ENCODE peak calls at places on chromosomes 7 and 10, in five cellular contexts. One of them, this sample, is unnamed.

GRCh38 chr7:22008683-22009082 is 63.0 kb upstream of the CDCA7L start:
- DNase-seq in epithelial cell of esophagus: no peak
- DNase-seq in cardiac fibroblast: no peak
- DNase-seq in H7: no peak
- DNase-seq in fibroblast of lung: no peak
- DNase-seq in this sample: no peak

GRCh38 chr10:11433657-11434056 is 177.8 kb downstream of the USP6NL start:
- DNase-seq in epithelial cell of esophagus: no peak
- DNase-seq in cardiac fibroblast: no peak
- DNase-seq in H7: no peak
- DNase-seq in fibroblast of lung: no peak
- DNase-seq in this sample: no peak

GRCh38 chr7:55464422-55464821 is 99.3 kb downstream of the LANCL2 start:
- DNase-seq in epithelial cell of esophagus: peak
- DNase-seq in cardiac fibroblast: no peak
- DNase-seq in H7: no peak
- DNase-seq in fibroblast of lung: no peak
- DNase-seq in this sample: no peak

GRCh38 chr7:149310113-149310836 is 48.3 kb downstream of the ZNF783 start:
- DNase-seq in epithelial cell of esophagus: peak
- DNase-seq in cardiac fibroblast: peak
- DNase-seq in H7: peak
- DNase-seq in fibroblast of lung: peak
- DNase-seq in this sample: no peak

GRCh38 chr7:2680792-2681490 is 7.1 kb upstream of the AMZ1 start:
- DNase-seq in epithelial cell of esophagus: peak
- DNase-seq in cardiac fibroblast: peak
- DNase-seq in H7: peak
- DNase-seq in fibroblast of lung: peak
- DNase-seq in this sample: peak

GRCh38 chr10:105068497-105068896 is 427.4 kb downstream of the SORCS3 start:
- DNase-seq in epithelial cell of esophagus: peak
- DNase-seq in cardiac fibroblast: no peak
- DNase-seq in H7: no peak
- DNase-seq in fibroblast of lung: peak
- DNase-seq in this sample: no peak

GRCh38 chr10:29377333-29377961 is 88.6 kb downstream of the LYZL1 start:
- DNase-seq in epithelial cell of esophagus: peak
- DNase-seq in cardiac fibroblast: peak
- DNase-seq in H7: peak
- DNase-seq in fibroblast of lung: no peak
- DNase-seq in this sample: no peak

GRCh38 chr10:74282151-74282852 is 131.3 kb downstream of the ADK start:
- DNase-seq in epithelial cell of esophagus: peak
- DNase-seq in cardiac fibroblast: peak
- DNase-seq in H7: no peak
- DNase-seq in fibroblast of lung: peak
- DNase-seq in this sample: no peak

GRCh38 chr10:114404171-114405010 is at the start of gene AFAP1L2:
- DNase-seq in epithelial cell of esophagus: peak
- DNase-seq in cardiac fibroblast: no peak
- DNase-seq in H7: peak
- DNase-seq in fibroblast of lung: peak
- DNase-seq in this sample: peak

GRCh38 chr7:922334-923107 is 32.0 kb downstream of the ADAP1 start:
- DNase-seq in epithelial cell of esophagus: no peak
- DNase-seq in cardiac fibroblast: no peak
- DNase-seq in H7: no peak
- DNase-seq in fibroblast of lung: no peak
- DNase-seq in this sample: no peak

GRCh38 chr7:77266162-77266807 is 66.7 kb upstream of the FGL2 start:
- DNase-seq in epithelial cell of esophagus: peak
- DNase-seq in cardiac fibroblast: no peak
- DNase-seq in H7: no peak
- DNase-seq in fibroblast of lung: peak
- DNase-seq in this sample: no peak

GRCh38 chr10:44952779-44953231 is 6.8 kb upstream of the RASSF4 start:
- DNase-seq in epithelial cell of esophagus: no peak
- DNase-seq in cardiac fibroblast: no peak
- DNase-seq in H7: no peak
- DNase-seq in fibroblast of lung: no peak
- DNase-seq in this sample: peak

GRCh38 chr10:73843254-73843653 is 31.1 kb downstream of the CAMK2G start:
- DNase-seq in epithelial cell of esophagus: peak
- DNase-seq in cardiac fibroblast: peak
- DNase-seq in H7: no peak
- DNase-seq in fibroblast of lung: no peak
- DNase-seq in this sample: no peak

GRCh38 chr10:5596611-5597341 is 69.6 kb downstream of the ASB13 start:
- DNase-seq in epithelial cell of esophagus: peak
- DNase-seq in cardiac fibroblast: no peak
- DNase-seq in H7: no peak
- DNase-seq in fibroblast of lung: no peak
- DNase-seq in this sample: no peak

GRCh38 chr7:102152672-102153585 is 133.7 kb upstream of the SH2B2 start:
- DNase-seq in epithelial cell of esophagus: peak
- DNase-seq in cardiac fibroblast: peak
- DNase-seq in H7: peak
- DNase-seq in fibroblast of lung: peak
- DNase-seq in this sample: peak

GRCh38 chr7:25968205-25968993 is 183.6 kb upstream of the NFE2L3 start:
- DNase-seq in epithelial cell of esophagus: no peak
- DNase-seq in cardiac fibroblast: no peak
- DNase-seq in H7: no peak
- DNase-seq in fibroblast of lung: no peak
- DNase-seq in this sample: no peak

GRCh38 chr7:122304996-122305421 is 459 bp upstream of the FEZF1 start:
- DNase-seq in epithelial cell of esophagus: no peak
- DNase-seq in cardiac fibroblast: no peak
- DNase-seq in H7: peak
- DNase-seq in fibroblast of lung: no peak
- DNase-seq in this sample: no peak

GRCh38 chr7:118755067-118755625 is 530.6 kb downstream of the ANKRD7 start:
- DNase-seq in epithelial cell of esophagus: peak
- DNase-seq in cardiac fibroblast: no peak
- DNase-seq in H7: no peak
- DNase-seq in fibroblast of lung: no peak
- DNase-seq in this sample: no peak

GRCh38 chr10:78211476-78212110 is 177.9 kb downstream of the RPS24 start:
- DNase-seq in epithelial cell of esophagus: peak
- DNase-seq in cardiac fibroblast: peak
- DNase-seq in H7: peak
- DNase-seq in fibroblast of lung: peak
- DNase-seq in this sample: no peak

GRCh38 chr7:129742267-129742666 is 130.7 kb downstream of the NRF1 start:
- DNase-seq in epithelial cell of esophagus: no peak
- DNase-seq in cardiac fibroblast: no peak
- DNase-seq in H7: no peak
- DNase-seq in fibroblast of lung: no peak
- DNase-seq in this sample: no peak

GRCh38 chr7:129750091-129750870 is 138.8 kb downstream of the NRF1 start:
- DNase-seq in epithelial cell of esophagus: peak
- DNase-seq in cardiac fibroblast: no peak
- DNase-seq in H7: no peak
- DNase-seq in fibroblast of lung: no peak
- DNase-seq in this sample: no peak

GRCh38 chr7:129748710-129749109 is 137.2 kb downstream of the NRF1 start:
- DNase-seq in epithelial cell of esophagus: peak
- DNase-seq in cardiac fibroblast: peak
- DNase-seq in H7: no peak
- DNase-seq in fibroblast of lung: no peak
- DNase-seq in this sample: no peak

GRCh38 chr7:129751916-129752315 is 140.4 kb downstream of the NRF1 start:
- DNase-seq in epithelial cell of esophagus: peak
- DNase-seq in cardiac fibroblast: no peak
- DNase-seq in H7: no peak
- DNase-seq in fibroblast of lung: no peak
- DNase-seq in this sample: no peak

GRCh38 chr7:129746857-129747529 is 135.5 kb downstream of the NRF1 start:
- DNase-seq in epithelial cell of esophagus: no peak
- DNase-seq in cardiac fibroblast: no peak
- DNase-seq in H7: no peak
- DNase-seq in fibroblast of lung: no peak
- DNase-seq in this sample: no peak
- H3K4me3 ChIP-seq in epithelial cell of esophagus: no peak
- H3K4me3 ChIP-seq in cardiac fibroblast: no peak
- H3K4me3 ChIP-seq in H7: no peak
- H3K4me3 ChIP-seq in fibroblast of lung: no peak
- H3K4me3 ChIP-seq in this sample: no peak

DNA sequence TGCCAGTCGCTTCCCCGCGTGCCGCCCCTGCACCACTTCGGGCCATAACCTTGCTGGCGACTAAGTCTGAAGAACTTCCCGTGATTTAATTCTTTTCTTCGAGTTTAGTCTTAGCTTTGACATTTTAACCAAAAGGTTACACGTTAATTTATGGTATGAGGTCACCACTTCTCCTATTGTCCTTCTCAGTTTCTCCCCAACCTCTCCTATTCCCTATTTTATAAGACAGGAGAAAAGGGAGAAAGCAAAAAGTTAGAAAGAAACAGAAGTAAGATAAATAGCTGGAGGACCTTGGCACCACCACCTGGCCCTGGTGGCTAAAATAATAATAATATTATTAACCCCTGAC is 129.3 kb downstream of the KBTBD2 start:
- DNase-seq in epithelial cell of esophagus: no peak
- DNase-seq in cardiac fibroblast: no peak
- DNase-seq in H7: no peak
- DNase-seq in fibroblast of lung: no peak
- DNase-seq in this sample: no peak
- H3K4me3 ChIP-seq in epithelial cell of esophagus: no peak
- H3K4me3 ChIP-seq in cardiac fibroblast: no peak
- H3K4me3 ChIP-seq in H7: peak
- H3K4me3 ChIP-seq in fibroblast of lung: no peak
- H3K4me3 ChIP-seq in this sample: no peak

GRCh38 chr7:27116521-27116946 is 14.0 kb downstream of the HOXA4 start:
- DNase-seq in epithelial cell of esophagus: no peak
- DNase-seq in cardiac fibroblast: no peak
- DNase-seq in H7: no peak
- DNase-seq in fibroblast of lung: peak
- DNase-seq in this sample: peak

GRCh38 chr7:27115161-27116018 is 12.9 kb upstream of the HOXA2 start:
- DNase-seq in epithelial cell of esophagus: peak
- DNase-seq in cardiac fibroblast: no peak
- DNase-seq in H7: peak
- DNase-seq in fibroblast of lung: peak
- DNase-seq in this sample: peak

GRCh38 chr7:27116962-27117686 is 13.4 kb downstream of the HOXA4 start:
- DNase-seq in epithelial cell of esophagus: no peak
- DNase-seq in cardiac fibroblast: no peak
- DNase-seq in H7: no peak
- DNase-seq in fibroblast of lung: peak
- DNase-seq in this sample: peak

GRCh38 chr7:27113991-27114866 is 11.7 kb upstream of the HOXA2 start:
- DNase-seq in epithelial cell of esophagus: no peak
- DNase-seq in cardiac fibroblast: no peak
- DNase-seq in H7: peak
- DNase-seq in fibroblast of lung: peak
- DNase-seq in this sample: peak

GRCh38 chr7:27116019-27116411 is 13.5 kb upstream of the HOXA2 start:
- DNase-seq in epithelial cell of esophagus: no peak
- DNase-seq in cardiac fibroblast: no peak
- DNase-seq in H7: no peak
- DNase-seq in fibroblast of lung: peak
- DNase-seq in this sample: peak
- H3K4me3 ChIP-seq in epithelial cell of esophagus: peak
- H3K4me3 ChIP-seq in cardiac fibroblast: no peak
- H3K4me3 ChIP-seq in H7: no peak
- H3K4me3 ChIP-seq in fibroblast of lung: peak
- H3K4me3 ChIP-seq in this sample: peak

GRCh38 chr7:157682064-157682945 is 345.5 kb downstream of the DNAJB6 start:
- DNase-seq in epithelial cell of esophagus: no peak
- DNase-seq in cardiac fibroblast: no peak
- DNase-seq in H7: peak
- DNase-seq in fibroblast of lung: no peak
- DNase-seq in this sample: no peak
- H3K4me3 ChIP-seq in epithelial cell of esophagus: no peak
- H3K4me3 ChIP-seq in cardiac fibroblast: no peak
- H3K4me3 ChIP-seq in H7: no peak
- H3K4me3 ChIP-seq in fibroblast of lung: no peak
- H3K4me3 ChIP-seq in this sample: no peak

DNA sequence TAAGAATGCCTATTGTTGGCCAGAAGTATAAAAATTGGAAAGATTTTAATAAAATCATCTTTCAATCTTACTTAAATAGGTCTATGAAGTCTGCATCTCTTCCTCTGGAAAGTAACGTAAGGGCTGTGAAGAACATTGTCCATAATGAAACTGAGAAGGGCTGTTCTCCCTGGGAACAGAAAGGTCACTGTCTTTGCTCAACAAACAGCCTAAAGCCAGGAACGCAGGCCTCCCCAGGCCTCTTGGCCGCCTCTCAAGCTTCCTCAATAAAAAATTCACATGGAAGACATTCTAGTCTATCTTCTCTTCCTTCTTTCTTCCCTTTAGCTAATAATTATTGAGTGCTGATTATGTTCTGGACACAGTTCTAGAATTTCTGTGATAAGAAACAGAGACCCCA is 9.1 kb upstream of the IDI2 start:
- DNase-seq in epithelial cell of esophagus: no peak
- DNase-seq in cardiac fibroblast: no peak
- DNase-seq in H7: no peak
- DNase-seq in fibroblast of lung: no peak
- DNase-seq in this sample: no peak
- H3K4me3 ChIP-seq in epithelial cell of esophagus: no peak
- H3K4me3 ChIP-seq in cardiac fibroblast: no peak
- H3K4me3 ChIP-seq in H7: no peak
- H3K4me3 ChIP-seq in fibroblast of lung: no peak
- H3K4me3 ChIP-seq in this sample: no peak

DNA sequence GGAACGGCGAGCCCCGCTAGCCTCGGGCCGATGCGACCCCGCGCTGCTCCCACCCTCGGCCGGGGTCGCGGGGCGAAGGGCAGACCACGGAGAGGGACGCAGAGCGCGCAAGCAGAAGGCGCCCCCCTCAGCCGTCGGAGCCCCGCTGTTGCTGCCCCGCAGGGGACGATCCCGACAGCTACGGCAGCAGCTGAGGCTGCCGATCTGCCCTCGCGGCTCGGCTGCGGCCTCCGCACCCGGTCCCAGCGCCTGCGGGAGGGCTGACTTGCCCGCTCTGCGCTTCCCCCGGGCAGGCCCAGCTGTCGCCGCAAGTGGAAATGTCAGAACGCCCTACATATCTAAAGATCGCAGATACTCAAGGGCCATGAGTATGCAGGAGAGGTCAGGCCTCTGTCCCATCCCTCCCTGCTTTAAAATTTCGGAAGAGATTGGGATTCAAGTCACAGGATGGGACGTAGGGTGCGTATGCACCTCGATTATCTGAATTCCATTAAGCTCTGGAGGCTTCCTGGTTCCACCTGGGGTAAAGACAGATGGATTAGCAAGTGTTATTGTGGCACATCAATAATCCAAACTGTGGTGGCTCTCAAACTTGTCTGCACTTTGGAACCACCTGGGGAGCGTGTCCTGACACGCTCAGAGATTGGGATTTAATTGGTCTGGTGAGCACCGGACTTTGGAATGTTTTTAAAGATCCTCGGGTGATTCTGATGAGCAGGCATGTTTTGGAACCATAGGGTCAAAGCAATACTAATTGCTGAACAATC is at the start of gene CRPPA:
- DNase-seq in epithelial cell of esophagus: peak
- DNase-seq in cardiac fibroblast: peak
- DNase-seq in H7: peak
- DNase-seq in fibroblast of lung: peak
- DNase-seq in this sample: peak
- H3K4me3 ChIP-seq in epithelial cell of esophagus: peak
- H3K4me3 ChIP-seq in cardiac fibroblast: peak
- H3K4me3 ChIP-seq in H7: peak
- H3K4me3 ChIP-seq in fibroblast of lung: peak
- H3K4me3 ChIP-seq in this sample: peak